ENCODE peak calls at places on chromosomes 11 and 22, in eight cellular contexts. G is lower lobe of right lung; U is spleen; O is SK-N-SH; R is gastrocnemius medialis; F is SJSA1; Z is esophagus muscularis mucosa; L is CD4-positive, alpha-beta T cell. C is an unnamed sample.

GRCh38 chr11:289706-290620 is 1.0 kb downstream of the PGGHG start:
- DNase-seq in R (no peak), L (no peak), Z (no peak), F (no peak), U (peak; percentile 83), O (peak; percentile 37), G (peak; percentile 46), C (peak; percentile 57)

GRCh38 chr22:30611197-30611596 is 4.2 kb downstream of the TCN2 start:
- DNase-seq in G (no peak), F (no peak), R (no peak), L (no peak), O (no peak), Z (no peak), U (no peak), C (no peak)

GRCh38 chr22:45196308-45196707 is 32.6 kb downstream of the NUP50 start:
- DNase-seq in O (no peak), U (peak; percentile 41), G (peak; percentile 32), F (no peak), R (no peak), L (no peak), Z (no peak), C (no peak)

GRCh38 chr22:22818861-22819855 is 68.5 kb upstream of the IGLL5 start:
- DNase-seq in L (no peak), R (no peak), Z (peak; percentile 90), U (peak; percentile 81), F (no peak), G (no peak), O (no peak), C (no peak)

GRCh38 chr11:65611758-65612603 is 2.0 kb downstream of the MAP3K11 start:
- DNase-seq in R (no peak), L (no peak), F (no peak), U (no peak), Z (no peak), G (no peak), O (no peak), C (no peak)

GRCh38 chr11:133681901-133682300 is 149.6 kb upstream of the OPCML start:
- DNase-seq in G (no peak), R (no peak), F (no peak), L (no peak), O (peak; percentile 26), Z (peak; percentile 86), U (no peak), C (no peak)

GRCh38 chr11:71568707-71569349 is 3.5 kb downstream of the KRTAP5-10 start:
- DNase-seq in O (peak; percentile 55), G (no peak), F (no peak), Z (no peak), U (no peak), L (no peak), R (no peak), C (no peak)

GRCh38 chr11:65489061-65489705 is 9.7 kb upstream of the MALAT1 start:
- DNase-seq in U (no peak), O (no peak), F (peak; percentile 100), Z (no peak), R (peak; percentile 70), G (no peak), L (no peak), C (no peak)

GRCh38 chr11:2892215-2893020 is 6.8 kb upstream of the CDKN1C start:
- DNase-seq in L (peak; percentile 50), U (peak; percentile 90), F (no peak), O (peak; percentile 92), G (peak; percentile 67), R (no peak), Z (no peak), C (no peak)

GRCh38 chr22:38397189-38398097 is 57.6 kb downstream of the KCNJ4 start:
- DNase-seq in L (no peak), U (peak; percentile 89), O (no peak), G (peak; percentile 74), R (no peak), F (no peak), Z (no peak), C (no peak)

GRCh38 chr11:121356357-121356756 is 63.8 kb downstream of the SC5D start:
- DNase-seq in F (no peak), R (no peak), U (no peak), Z (no peak), G (no peak), L (no peak), O (no peak), C (no peak)

GRCh38 chr22:49189871-49190270 is 637.8 kb downstream of the BRD1 start:
- DNase-seq in F (no peak), R (no peak), L (no peak), O (no peak), Z (no peak), U (peak; percentile 55), G (peak; percentile 37), C (no peak)

GRCh38 chr22:49192180-49192856 is 635.4 kb downstream of the BRD1 start:
- DNase-seq in R (no peak), L (no peak), U (peak; percentile 68), G (no peak), F (no peak), Z (no peak), O (no peak), C (no peak)

GRCh38 chr22:49191506-49191980 is 636.1 kb downstream of the BRD1 start:
- DNase-seq in Z (no peak), F (no peak), L (no peak), G (no peak), U (peak; percentile 67), O (no peak), R (no peak), C (no peak)

GRCh38 chr22:49192857-49193250 is 634.8 kb downstream of the BRD1 start:
- DNase-seq in Z (no peak), R (no peak), F (no peak), G (no peak), L (no peak), O (no peak), U (peak; percentile 46), C (no peak)

DNA sequence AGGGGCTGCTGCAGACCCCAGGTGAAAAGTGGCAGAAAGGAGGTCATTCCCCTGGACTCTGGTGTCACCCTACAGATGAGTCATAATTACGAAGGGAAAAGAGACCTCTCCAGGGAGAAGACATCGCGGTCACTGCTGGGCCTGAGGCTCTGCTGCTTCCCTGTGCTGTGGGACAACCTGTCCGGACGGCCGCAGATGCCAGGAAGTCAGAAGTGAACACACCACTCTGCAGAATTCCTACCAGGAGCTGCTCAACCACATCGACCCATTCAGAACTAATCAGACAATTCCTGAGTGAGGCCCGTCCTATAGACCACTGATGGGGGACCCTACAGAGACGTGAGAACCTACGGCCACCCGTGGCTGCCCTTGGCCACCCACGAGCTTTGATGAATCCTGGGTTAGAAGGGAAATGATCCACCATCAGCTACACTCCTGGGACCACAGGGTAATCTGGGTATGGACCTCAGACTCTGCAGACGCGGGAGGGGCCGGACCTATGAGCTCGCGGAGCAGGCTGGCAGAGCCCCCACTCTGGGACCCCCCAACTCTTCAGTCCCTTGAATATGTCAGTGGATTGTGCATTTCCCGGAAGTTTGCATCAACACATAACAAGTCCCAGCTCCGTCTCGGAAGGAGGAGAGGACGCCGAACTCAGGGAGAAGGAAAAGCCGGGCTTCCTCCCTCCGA is 636.7 kb downstream of the BRD1 start:
- DNase-seq in L (no peak), G (peak; percentile 34), U (peak; percentile 38), F (no peak), R (no peak), O (no peak), Z (no peak), C (no peak)
- H3K27ac ChIP-seq in L (no peak overlapping the region), G (no peak overlapping the region), U (no peak overlapping the region), F (no peak overlapping the region), R (no peak overlapping the region), O (no peak overlapping the region), Z (no peak overlapping the region), C (no peak overlapping the region)

GRCh38 chr11:20010106-20010860 is 150.0 kb downstream of the DBX1 start:
- DNase-seq in L (no peak), F (no peak), Z (no peak), O (no peak), R (no peak), G (no peak), U (no peak), C (no peak)

GRCh38 chr11:20008870-20009644 is 151.2 kb downstream of the DBX1 start:
- DNase-seq in F (no peak), L (no peak), R (no peak), G (no peak), O (no peak), U (no peak), Z (no peak), C (no peak)

GRCh38 chr11:20011294-20011951 is 148.9 kb downstream of the DBX1 start:
- DNase-seq in U (no peak), Z (no peak), R (no peak), L (no peak), G (no peak), O (no peak), F (no peak), C (no peak)

GRCh38 chr11:20008190-20008801 is 152.0 kb downstream of the DBX1 start:
- DNase-seq in G (no peak), F (no peak), Z (no peak), O (no peak), R (no peak), U (no peak), L (no peak), C (no peak)

GRCh38 chr11:20010861-20011225 is 149.4 kb downstream of the DBX1 start:
- DNase-seq in L (no peak), G (no peak), U (no peak), O (no peak), Z (no peak), F (no peak), R (no peak), C (no peak)
- H3K27ac ChIP-seq in L (no peak overlapping the region), G (no peak overlapping the region), U (no peak overlapping the region), O (peak overlapping the region; percentile 43), Z (no peak overlapping the region), F (no peak overlapping the region), R (no peak overlapping the region), C (peak overlapping the region; percentile 89)

GRCh38 chr11:59184876-59185275 is 12.9 kb downstream of the DTX4 start:
- DNase-seq in L (no peak), F (no peak), R (no peak), O (no peak), G (no peak), Z (no peak), U (no peak), C (no peak)
- H3K27ac ChIP-seq in L (no peak overlapping the region), F (no peak overlapping the region), R (no peak overlapping the region), O (no peak overlapping the region), G (peak overlapping the region; percentile 63), Z (no peak overlapping the region), U (no peak overlapping the region), C (no peak overlapping the region)

DNA sequence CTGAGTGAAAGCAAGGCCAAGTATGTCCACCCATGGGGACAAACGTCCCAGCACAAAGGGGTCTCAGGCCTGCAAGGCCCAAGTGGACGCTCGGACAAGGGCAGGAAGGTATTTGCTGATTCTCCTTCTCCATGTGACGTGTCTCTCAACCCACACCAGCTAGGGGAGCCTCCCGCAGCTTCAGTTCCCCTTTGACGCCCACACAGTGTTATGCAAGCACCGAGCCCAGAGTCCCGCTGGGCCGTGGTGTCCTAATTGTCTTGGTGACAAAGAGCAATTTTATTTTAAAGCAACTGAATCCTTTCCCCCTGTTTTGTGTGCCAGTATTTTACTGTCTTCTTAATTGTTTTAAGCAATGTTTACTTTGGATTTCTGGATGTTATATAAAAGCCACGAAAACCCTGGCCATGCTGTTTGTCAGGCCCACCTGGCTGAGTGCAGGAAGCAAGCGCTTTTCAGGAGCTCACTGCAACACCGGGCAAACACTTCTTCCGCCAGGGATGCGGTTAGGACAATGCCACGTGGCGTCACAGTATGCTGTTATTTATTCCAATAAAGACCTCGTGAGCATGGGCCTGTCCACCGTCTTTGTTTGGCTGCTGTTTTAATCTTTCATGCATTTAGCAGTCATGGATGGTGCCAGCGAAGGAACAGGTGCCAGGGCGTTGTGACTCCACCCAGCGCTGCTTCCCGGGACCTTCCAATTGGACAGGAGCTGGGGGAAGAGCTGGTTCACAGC is 8.2 kb upstream of the PARVG start:
- DNase-seq in U (peak; percentile 95), L (no peak), Z (peak; percentile 93), G (peak; percentile 92), R (peak; percentile 48), O (no peak), F (no peak), C (no peak)
- H3K27ac ChIP-seq in U (peak overlapping the region; percentile 62), L (no peak overlapping the region), Z (no peak overlapping the region), G (peak overlapping the region; percentile 69), R (no peak overlapping the region), O (no peak overlapping the region), F (no peak overlapping the region), C (no peak overlapping the region)

C was measured in RWPE2.